ENCODE peak calls at places on chromosome 20, in seven cellular contexts. V is sigmoid colon, C is brain microvascular endothelial cell, B is uterus, R is tibial artery, Y is MM.1S, W is heart right ventricle. Z is an unnamed sample.
A peak's percentile ranks its signal among the peaks of the same experiment; 100 is the strongest.

GRCh38 chr20:55194947-55195346 is 719.6 kb downstream of the DOK5 start:
- DNase-seq in V (no peak), C (no peak), B (no peak), R (no peak), Y (no peak), W (no peak), Z (no peak)

GRCh38 chr20:4613718-4614620 is 107.7 kb upstream of the PRND start:
- DNase-seq in V (no peak), C (peak; percentile 44), B (peak; percentile 53), R (peak; percentile 57), Y (peak; percentile 94), W (peak; percentile 23), Z (no peak)

GRCh38 chr20:43925786-43926185 is 11.1 kb downstream of the TOX2 start:
- DNase-seq in V (no peak), C (no peak), B (no peak), R (peak; percentile 47), Y (no peak), W (peak; percentile 38), Z (no peak)

GRCh38 chr20:53984354-53984753 is 86.0 kb downstream of the BCAS1 start:
- DNase-seq in V (peak; percentile 90), C (no peak), B (peak; percentile 54), R (no peak), Y (no peak), W (no peak), Z (no peak)

GRCh38 chr20:54257090-54257816 is 49.4 kb downstream of the PFDN4 start:
- DNase-seq in V (no peak), C (peak; percentile 80), B (peak; percentile 17), R (peak; percentile 35), Y (no peak), W (no peak), Z (peak; percentile 89)

GRCh38 chr20:23160536-23161243 is 74.6 kb upstream of the CD93 start:
- DNase-seq in V (no peak), C (no peak), B (no peak), R (no peak), Y (no peak), W (no peak), Z (no peak)

GRCh38 chr20:33470866-33471265 is 19.0 kb upstream of the CBFA2T2 start:
- DNase-seq in V (no peak), C (no peak), B (no peak), R (no peak), Y (no peak), W (no peak), Z (no peak)

GRCh38 chr20:20427202-20427864 is 59.4 kb downstream of the INSM1 start:
- DNase-seq in V (no peak), C (no peak), B (no peak), R (no peak), Y (no peak), W (no peak), Z (no peak)

GRCh38 chr20:57428611-57429496 is 37.7 kb downstream of the RBM38 start:
- DNase-seq in V (no peak), C (no peak), B (no peak), R (no peak), Y (no peak), W (no peak), Z (no peak)

GRCh38 chr20:32638848-32639247 is 34.9 kb downstream of the C20orf203 start:
- DNase-seq in V (no peak), C (no peak), B (no peak), R (no peak), Y (no peak), W (peak; percentile 48), Z (no peak)

GRCh38 chr20:12715371-12715770 is 293.4 kb upstream of the SPTLC3 start:
- DNase-seq in V (no peak), C (no peak), B (no peak), R (no peak), Y (no peak), W (no peak), Z (no peak)

GRCh38 chr20:2093200-2093781 is 8.3 kb upstream of the STK35 start:
- DNase-seq in V (no peak), C (no peak), B (no peak), R (no peak), Y (peak; percentile 59), W (no peak), Z (no peak)

GRCh38 chr20:43409041-43409913 is 48.4 kb upstream of the SRSF6 start:
- DNase-seq in V (no peak), C (peak; percentile 36), B (no peak), R (no peak), Y (peak; percentile 42), W (no peak), Z (peak; percentile 8)

GRCh38 chr20:46965477-46965876 is 70.8 kb downstream of the EYA2 start:
- DNase-seq in V (no peak), C (no peak), B (no peak), R (no peak), Y (no peak), W (no peak), Z (no peak)

GRCh38 chr20:46964299-46965123 is 69.9 kb downstream of the EYA2 start:
- DNase-seq in V (no peak), C (no peak), B (no peak), R (no peak), Y (no peak), W (no peak), Z (no peak)

GRCh38 chr20:46965124-46965455 is 70.4 kb downstream of the EYA2 start:
- DNase-seq in V (no peak), C (no peak), B (no peak), R (no peak), Y (no peak), W (no peak), Z (no peak)

GRCh38 chr20:46970937-46971630 is 76.4 kb downstream of the EYA2 start:
- DNase-seq in V (no peak), C (peak; percentile 82), B (no peak), R (no peak), Y (no peak), W (no peak), Z (peak; percentile 83)

GRCh38 chr20:46967647-46968046 is 73.0 kb downstream of the EYA2 start:
- DNase-seq in V (no peak), C (no peak), B (no peak), R (no peak), Y (no peak), W (no peak), Z (no peak)
- H3K27ac ChIP-seq in V (no peak overlapping the region), C (no peak overlapping the region), B (no peak overlapping the region), R (no peak overlapping the region), Y (no peak overlapping the region), W (no peak overlapping the region), Z (no peak overlapping the region)

GRCh38 chr20:17287998-17288397 is 61.2 kb downstream of the PCSK2 start:
- DNase-seq in V (no peak), C (no peak), B (no peak), R (no peak), Y (no peak), W (no peak), Z (no peak)

GRCh38 chr20:17287503-17287902 is 60.7 kb downstream of the PCSK2 start:
- DNase-seq in V (no peak), C (no peak), B (no peak), R (no peak), Y (no peak), W (no peak), Z (no peak)
- TF ChIP-seq CTCF in V (no peak), C (peak; percentile 30), B (no peak), R (no peak), Y (peak; percentile 35), W (no peak), Z (no peak)

GRCh38 chr20:6630494-6630893 is 137.0 kb upstream of the BMP2 start:
- DNase-seq in V (no peak), C (no peak), B (no peak), R (no peak), Y (no peak), W (no peak), Z (no peak)
- H3K27me3 ChIP-seq in V (no peaks in the 10 kb centered on the region), C (no peaks in the 10 kb centered on the region), B (no peaks in the 10 kb centered on the region), R (peaks cover 3% of the 10 kb centered on the region), Y (no peaks in the 10 kb centered on the region), W (no peaks in the 10 kb centered on the region), Z (peaks cover 2% of the 10 kb centered on the region)

GRCh38 chr20:63027425-63028389 is 20.9 kb upstream of the BHLHE23 start:
- DNase-seq in V (no peak), C (no peak), B (no peak), R (no peak), Y (no peak), W (peak; percentile 18), Z (no peak)
- H3K27ac ChIP-seq in V (no peak overlapping the region), C (no peak overlapping the region), B (no peak overlapping the region), R (no peak overlapping the region), Y (no peak overlapping the region), W (no peak overlapping the region), Z (no peak overlapping the region)

DNA sequence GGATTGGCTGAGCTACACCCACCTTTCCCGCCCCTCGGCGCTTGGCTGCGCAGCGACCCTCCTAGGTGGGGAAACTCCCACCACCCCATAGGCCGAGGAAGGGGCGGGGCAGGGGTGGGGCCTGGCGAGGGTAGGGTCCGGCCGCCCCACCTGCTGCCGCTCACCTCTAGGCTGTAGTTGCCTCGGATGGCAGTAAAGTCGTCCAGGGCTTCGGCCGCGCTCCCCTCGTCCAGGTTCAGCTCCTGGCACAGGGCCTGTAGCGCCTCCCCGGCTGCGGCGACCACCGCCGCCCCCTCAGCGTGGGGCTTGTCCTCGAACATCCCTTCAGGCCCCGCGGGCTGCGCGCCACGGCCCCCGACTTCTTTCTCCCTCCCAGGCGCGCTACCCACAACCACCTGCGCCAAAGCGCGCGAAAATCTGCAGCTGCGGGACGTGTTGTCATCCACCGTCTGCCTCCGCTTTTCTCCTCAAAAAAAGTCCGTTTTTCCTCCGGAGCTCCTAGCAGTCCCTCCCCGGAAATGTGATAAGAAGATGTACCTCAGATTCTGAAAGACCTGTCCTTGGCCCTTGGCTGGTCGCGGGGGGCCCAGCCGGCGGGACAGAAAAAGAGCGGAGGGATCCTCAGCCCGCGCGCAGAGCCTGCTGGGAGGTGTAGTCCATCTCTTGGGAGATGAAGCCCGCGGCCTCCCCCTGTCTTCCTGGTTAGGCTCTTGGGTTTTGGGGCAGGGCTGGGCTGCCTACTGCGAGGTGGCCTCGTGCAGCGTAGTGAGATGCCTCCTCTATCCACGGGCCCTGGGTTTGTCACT is at the start of gene RBL1:
- DNase-seq in V (peak; percentile 86), C (peak; percentile 67), B (peak; percentile 80), R (peak; percentile 81), Y (peak; percentile 89), W (peak; percentile 82), Z (peak; percentile 50)
- TF ChIP-seq CTCF in V (peak; percentile 35), C (peak; percentile 57), B (peak; percentile 53), R (peak; percentile 20), Y (peak; percentile 17), W (peak; percentile 64), Z (peak; percentile 49)

DNA sequence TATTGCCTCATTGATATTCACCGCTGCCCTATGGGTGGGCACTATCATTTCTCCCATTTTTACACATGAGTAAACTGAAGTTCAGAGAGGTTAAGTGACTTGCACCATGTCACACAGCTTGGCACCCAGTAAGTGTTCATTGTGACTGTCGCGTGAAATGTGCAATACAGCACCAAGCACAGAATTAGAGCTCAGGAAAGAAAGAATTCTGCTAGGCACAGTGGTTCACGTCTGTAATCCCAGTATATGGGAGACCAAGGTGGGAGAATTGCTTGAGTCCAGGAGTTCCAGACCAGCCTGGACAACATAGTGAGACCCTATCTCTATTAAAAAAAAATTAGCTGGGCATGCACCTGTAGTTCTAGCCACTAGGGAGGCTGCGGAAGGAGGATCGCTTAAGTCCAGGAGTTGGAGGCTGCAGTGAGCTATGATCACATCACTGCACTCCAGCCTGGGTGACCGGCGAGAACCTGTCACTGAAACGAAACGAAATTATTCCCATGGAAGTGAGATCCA is 626 bp downstream of the SLC13A3 start:
- DNase-seq in V (no peak), C (no peak), B (no peak), R (no peak), Y (no peak), W (no peak), Z (no peak)
- H3K27me3 ChIP-seq in V (no peaks in the 10 kb centered on the region), C (peaks cover 23% of the 10 kb centered on the region), B (no peaks in the 10 kb centered on the region), R (peaks cover 16% of the 10 kb centered on the region), Y (no peaks in the 10 kb centered on the region), W (peaks cover 9% of the 10 kb centered on the region), Z (peaks cover 20% of the 10 kb centered on the region)

Z was measured in AG04450.